ENCODE peak calls at places on chromosomes 13 and 19, in five cellular contexts. One of them, this sample, is unnamed.

GRCh38 chr13:113935523-113935922 is 38.4 kb downstream of the C13orf46 start:
- DNase-seq in cardiac muscle cell: no peak
- DNase-seq in CD4-positive, alpha-beta T cell: no peak
- DNase-seq in ovary: peak; percentile 15
- DNase-seq in uterus: peak; percentile 11
- DNase-seq in this sample: no peak

GRCh38 chr13:30477346-30478235 is 11.9 kb upstream of the HMGB1 start:
- DNase-seq in cardiac muscle cell: no peak
- DNase-seq in CD4-positive, alpha-beta T cell: no peak
- DNase-seq in ovary: no peak
- DNase-seq in uterus: no peak
- DNase-seq in this sample: no peak

GRCh38 chr13:50493683-50494082 is 349.8 kb downstream of the DLEU7 start:
- DNase-seq in uterus: no peak
- DNase-seq in CD4-positive, alpha-beta T cell: no peak
- DNase-seq in ovary: no peak
- DNase-seq in cardiac muscle cell: no peak
- DNase-seq in this sample: no peak

GRCh38 chr13:44746690-44747089 is 170.6 kb upstream of the TSC22D1 start:
- DNase-seq in ovary: no peak
- DNase-seq in CD4-positive, alpha-beta T cell: no peak
- DNase-seq in cardiac muscle cell: no peak
- DNase-seq in uterus: no peak
- DNase-seq in this sample: no peak

GRCh38 chr19:29040951-29041350 is 172.0 kb downstream of the UQCRFS1 start:
- DNase-seq in uterus: no peak
- DNase-seq in ovary: no peak
- DNase-seq in cardiac muscle cell: no peak
- DNase-seq in CD4-positive, alpha-beta T cell: no peak
- DNase-seq in this sample: no peak

GRCh38 chr19:49847731-49848696 is 2.9 kb upstream of the PTOV1 start:
- DNase-seq in CD4-positive, alpha-beta T cell: no peak
- DNase-seq in cardiac muscle cell: peak; percentile 90
- DNase-seq in ovary: no peak
- DNase-seq in uterus: no peak
- DNase-seq in this sample: no peak

GRCh38 chr19:47529018-47529742 is 14.3 kb upstream of the NAPA start:
- DNase-seq in CD4-positive, alpha-beta T cell: no peak
- DNase-seq in cardiac muscle cell: no peak
- DNase-seq in uterus: no peak
- DNase-seq in ovary: no peak
- DNase-seq in this sample: no peak

GRCh38 chr13:33176526-33176925 is 109.0 kb downstream of the STARD13 start:
- DNase-seq in cardiac muscle cell: no peak
- DNase-seq in uterus: no peak
- DNase-seq in ovary: no peak
- DNase-seq in CD4-positive, alpha-beta T cell: no peak
- DNase-seq in this sample: no peak

GRCh38 chr19:13132471-13133166 is 14.6 kb downstream of the NACC1 start:
- DNase-seq in cardiac muscle cell: peak; percentile 60
- DNase-seq in uterus: no peak
- DNase-seq in ovary: no peak
- DNase-seq in CD4-positive, alpha-beta T cell: no peak
- DNase-seq in this sample: no peak

GRCh38 chr13:107450931-107451330 is 764.4 kb downstream of the LIG4 start:
- DNase-seq in cardiac muscle cell: peak; percentile 96
- DNase-seq in ovary: peak; percentile 36
- DNase-seq in CD4-positive, alpha-beta T cell: no peak
- DNase-seq in uterus: no peak
- DNase-seq in this sample: no peak

GRCh38 chr13:98890186-98890585 is 87.7 kb downstream of the DOCK9 start:
- DNase-seq in ovary: no peak
- DNase-seq in CD4-positive, alpha-beta T cell: no peak
- DNase-seq in uterus: peak; percentile 62
- DNase-seq in cardiac muscle cell: peak; percentile 69
- DNase-seq in this sample: peak; percentile 39

GRCh38 chr13:29402168-29402621 is 193.3 kb downstream of the SLC7A1 start:
- DNase-seq in CD4-positive, alpha-beta T cell: no peak
- DNase-seq in cardiac muscle cell: peak; percentile 4
- DNase-seq in uterus: peak; percentile 34
- DNase-seq in ovary: peak; percentile 39
- DNase-seq in this sample: no peak

GRCh38 chr13:86002921-86003488 is 203.8 kb upstream of the SLITRK6 start:
- DNase-seq in ovary: no peak
- DNase-seq in cardiac muscle cell: no peak
- DNase-seq in CD4-positive, alpha-beta T cell: no peak
- DNase-seq in uterus: no peak
- DNase-seq in this sample: no peak

GRCh38 chr13:76229281-76229680 is 593.2 kb downstream of the LMO7 start:
- DNase-seq in CD4-positive, alpha-beta T cell: no peak
- DNase-seq in ovary: no peak
- DNase-seq in cardiac muscle cell: no peak
- DNase-seq in uterus: no peak
- DNase-seq in this sample: no peak

GRCh38 chr13:95411641-95412040 is 110.4 kb upstream of the ABCC4 start:
- DNase-seq in uterus: no peak
- DNase-seq in cardiac muscle cell: peak; percentile 7
- DNase-seq in ovary: no peak
- DNase-seq in CD4-positive, alpha-beta T cell: no peak
- DNase-seq in this sample: no peak

GRCh38 chr19:12495002-12495802 is 10.6 kb upstream of the ZNF709 start:
- DNase-seq in uterus: peak; percentile 87
- DNase-seq in ovary: peak; percentile 89
- DNase-seq in cardiac muscle cell: peak; percentile 81
- DNase-seq in CD4-positive, alpha-beta T cell: peak; percentile 92
- DNase-seq in this sample: peak; percentile 98

GRCh38 chr19:47613165-47614146 is 4.5 kb downstream of the BICRA start:
- DNase-seq in cardiac muscle cell: peak; percentile 77
- DNase-seq in uterus: no peak
- DNase-seq in CD4-positive, alpha-beta T cell: no peak
- DNase-seq in ovary: peak; percentile 66
- DNase-seq in this sample: no peak

GRCh38 chr19:5667751-5668271 is 12.5 kb downstream of the MICOS13 start:
- DNase-seq in cardiac muscle cell: no peak
- DNase-seq in CD4-positive, alpha-beta T cell: no peak
- DNase-seq in ovary: no peak
- DNase-seq in uterus: no peak
- DNase-seq in this sample: no peak

GRCh38 chr13:50161052-50161451 is 145.8 kb downstream of the KCNRG start:
- DNase-seq in uterus: no peak
- DNase-seq in CD4-positive, alpha-beta T cell: no peak
- DNase-seq in ovary: no peak
- DNase-seq in cardiac muscle cell: peak; percentile 69
- DNase-seq in this sample: no peak

GRCh38 chr13:25286308-25286968 is 850 bp downstream of the MTMR6 start:
- DNase-seq in ovary: no peak
- DNase-seq in uterus: no peak
- DNase-seq in cardiac muscle cell: peak; percentile 52
- DNase-seq in CD4-positive, alpha-beta T cell: peak; percentile 23
- DNase-seq in this sample: no peak

GRCh38 chr13:37868691-37869505 is 674 bp downstream of the TRPC4 start:
- DNase-seq in cardiac muscle cell: peak; percentile 72
- DNase-seq in uterus: no peak
- DNase-seq in ovary: no peak
- DNase-seq in CD4-positive, alpha-beta T cell: no peak
- DNase-seq in this sample: no peak

GRCh38 chr19:13008926-13009787 is 13.9 kb downstream of the NFIX start:
- DNase-seq in cardiac muscle cell: no peak
- DNase-seq in ovary: no peak
- DNase-seq in CD4-positive, alpha-beta T cell: no peak
- DNase-seq in uterus: no peak
- DNase-seq in this sample: no peak

GRCh38 chr19:16232568-16232967 is 34.9 kb downstream of the AP1M1 start:
- DNase-seq in ovary: no peak
- DNase-seq in CD4-positive, alpha-beta T cell: no peak
- DNase-seq in uterus: no peak
- DNase-seq in cardiac muscle cell: no peak
- DNase-seq in this sample: no peak

GRCh38 chr19:57327993-57328392 is 7.7 kb downstream of the ZNF543 start:
- DNase-seq in ovary: no peak
- DNase-seq in CD4-positive, alpha-beta T cell: no peak
- DNase-seq in cardiac muscle cell: no peak
- DNase-seq in uterus: no peak
- DNase-seq in this sample: no peak
- TF ChIP-seq CTCF in ovary: no peak
- TF ChIP-seq CTCF in CD4-positive, alpha-beta T cell: no peak
- TF ChIP-seq CTCF in cardiac muscle cell: no peak
- TF ChIP-seq CTCF in uterus: no peak
- TF ChIP-seq CTCF in this sample: no peak

GRCh38 chr19:1754651-1755466 is 1.6 kb downstream of the ONECUT3 start:
- DNase-seq in CD4-positive, alpha-beta T cell: no peak
- DNase-seq in ovary: no peak
- DNase-seq in uterus: no peak
- DNase-seq in cardiac muscle cell: no peak
- DNase-seq in this sample: no peak
- H3K27me3 ChIP-seq in CD4-positive, alpha-beta T cell: peaks cover 78% of the 10 kb centered on the region
- H3K27me3 ChIP-seq in ovary: peaks cover 2% of the 10 kb centered on the region
- H3K27me3 ChIP-seq in uterus: peaks cover 74% of the 10 kb centered on the region
- H3K27me3 ChIP-seq in cardiac muscle cell: peaks cover 98% of the 10 kb centered on the region
- H3K27me3 ChIP-seq in this sample: peaks cover 44% of the 10 kb centered on the region

GRCh38 chr13:27574661-27575060 is 45.7 kb downstream of the LNX2 start:
- DNase-seq in CD4-positive, alpha-beta T cell: no peak
- DNase-seq in ovary: no peak
- DNase-seq in cardiac muscle cell: no peak
- DNase-seq in uterus: no peak
- DNase-seq in this sample: no peak
- TF ChIP-seq CTCF in CD4-positive, alpha-beta T cell: no peak
- TF ChIP-seq CTCF in ovary: no peak
- TF ChIP-seq CTCF in cardiac muscle cell: no peak
- TF ChIP-seq CTCF in uterus: no peak
- TF ChIP-seq CTCF in this sample: no peak

GRCh38 chr19:45476349-45476717 is 8.5 kb downstream of the FOSB start:
- DNase-seq in ovary: no peak
- DNase-seq in CD4-positive, alpha-beta T cell: no peak
- DNase-seq in uterus: no peak
- DNase-seq in cardiac muscle cell: no peak
- DNase-seq in this sample: no peak
- H3K27me3 ChIP-seq in ovary: no peaks in the 10 kb centered on the region
- H3K27me3 ChIP-seq in CD4-positive, alpha-beta T cell: peaks cover 4% of the 10 kb centered on the region
- H3K27me3 ChIP-seq in uterus: no peaks in the 10 kb centered on the region
- H3K27me3 ChIP-seq in cardiac muscle cell: no peaks in the 10 kb centered on the region
- H3K27me3 ChIP-seq in this sample: no peaks in the 10 kb centered on the region

GRCh38 chr19:8525401-8525684 is 11.4 kb upstream of the ZNF414 start:
- DNase-seq in cardiac muscle cell: no peak
- DNase-seq in ovary: no peak
- DNase-seq in CD4-positive, alpha-beta T cell: no peak
- DNase-seq in uterus: no peak
- DNase-seq in this sample: no peak
- TF ChIP-seq CTCF in cardiac muscle cell: peak; percentile 31
- TF ChIP-seq CTCF in ovary: peak; percentile 15
- TF ChIP-seq CTCF in CD4-positive, alpha-beta T cell: no peak
- TF ChIP-seq CTCF in uterus: no peak
- TF ChIP-seq CTCF in this sample: peak; percentile 31

GRCh38 chr19:53959176-53959757 is 3.5 kb upstream of the CACNG8 start:
- DNase-seq in uterus: no peak
- DNase-seq in CD4-positive, alpha-beta T cell: no peak
- DNase-seq in cardiac muscle cell: peak; percentile 25
- DNase-seq in ovary: no peak
- DNase-seq in this sample: no peak
- H3K27me3 ChIP-seq in uterus: peaks cover 33% of the 10 kb centered on the region
- H3K27me3 ChIP-seq in CD4-positive, alpha-beta T cell: peaks cover 72% of the 10 kb centered on the region
- H3K27me3 ChIP-seq in cardiac muscle cell: peaks cover 85% of the 10 kb centered on the region
- H3K27me3 ChIP-seq in ovary: no peaks in the 10 kb centered on the region
- H3K27me3 ChIP-seq in this sample: no peaks in the 10 kb centered on the region

This sample was measured in dorsolateral prefrontal cortex.